ENCODE peak calls at places on chromosomes 3 and 15, in six cellular contexts. W, P, A, G, L and S are unnamed samples.

GRCh38 chr15:25673351-25673750 is 189.8 kb downstream of the ATP10A start:
- DNase-seq in P (no peak), G (no peak), A (no peak), W (no peak), L (no peak), S (no peak)

GRCh38 chr15:43187544-43188155 is 2.4 kb downstream of the CCNDBP1 start:
- DNase-seq in A (no peak), W (peak), P (peak), L (no peak), G (no peak), S (peak)

GRCh38 chr3:144361002-144361401 is 389.4 kb downstream of the DIPK2A start:
- DNase-seq in L (no peak), A (no peak), W (no peak), P (peak), G (no peak), S (no peak)

GRCh38 chr15:43769584-43770228 is 7.1 kb downstream of the ELL3 start:
- DNase-seq in P (peak), L (peak), W (peak), A (peak), G (no peak), S (peak)

GRCh38 chr15:98754283-98755022 is 106.1 kb downstream of the IGF1R start:
- DNase-seq in G (no peak), A (no peak), P (no peak), L (no peak), W (no peak), S (no peak)

GRCh38 chr3:94615275-94616065 is 552.6 kb downstream of the NSUN3 start:
- DNase-seq in W (no peak), P (no peak), A (no peak), G (no peak), L (no peak), S (no peak)

GRCh38 chr15:64580696-64581407 is 120.5 kb downstream of the ZNF609 start:
- DNase-seq in P (no peak), G (no peak), A (no peak), W (no peak), L (no peak), S (no peak)

GRCh38 chr3:62201438-62202035 is 171.8 kb downstream of the FEZF2 start:
- DNase-seq in L (no peak), P (peak), G (no peak), W (no peak), A (no peak), S (peak)

GRCh38 chr15:82647835-82648256 is 683 bp upstream of the CPEB1 start:
- DNase-seq in L (peak), P (peak), G (no peak), A (no peak), W (peak), S (no peak)

GRCh38 chr3:81024560-81024959 is 736.9 kb downstream of the GBE1 start:
- DNase-seq in L (no peak), W (no peak), P (no peak), G (no peak), A (no peak), S (no peak)

GRCh38 chr3:178512627-178513026 is 23.6 kb upstream of the KCNMB2 start:
- DNase-seq in W (no peak), G (no peak), P (no peak), L (no peak), A (no peak), S (no peak)

GRCh38 chr3:194871143-194871863 is 185.6 kb downstream of the FAM43A start:
- DNase-seq in G (peak), L (no peak), W (peak), P (peak), A (peak), S (peak)

GRCh38 chr3:11019116-11019515 is 26.6 kb downstream of the SLC6A1 start:
- DNase-seq in A (no peak), G (no peak), L (no peak), P (no peak), W (no peak), S (no peak)

GRCh38 chr3:50687916-50688315 is 13.2 kb downstream of the DOCK3 start:
- DNase-seq in A (no peak), L (no peak), W (no peak), P (no peak), G (no peak), S (no peak)

GRCh38 chr15:91032919-91033803 is 10.8 kb upstream of the VPS33B start:
- DNase-seq in W (peak), G (peak), L (peak), P (peak), A (peak), S (no peak)

GRCh38 chr15:71252036-71252898 is 137.0 kb downstream of the THSD4 start:
- DNase-seq in W (no peak), L (no peak), G (no peak), P (peak), A (no peak), S (no peak)

GRCh38 chr15:69926011-69926410 is 171.7 kb downstream of the TLE3 start:
- DNase-seq in W (no peak), L (no peak), G (no peak), P (peak), A (no peak), S (no peak)

GRCh38 chr3:142603340-142603730 is 7.1 kb downstream of the PLS1 start:
- DNase-seq in P (no peak), W (no peak), L (no peak), A (no peak), G (no peak), S (no peak)

GRCh38 chr3:72957303-72957702 is 39.3 kb upstream of the PPP4R2 start:
- DNase-seq in A (peak), L (no peak), W (no peak), G (no peak), P (no peak), S (no peak)

GRCh38 chr3:150905339-150905738 is at the start of gene MINDY4B:
- DNase-seq in A (no peak), P (no peak), W (no peak), G (no peak), L (no peak), S (no peak)

GRCh38 chr3:114370537-114371174 is 76.8 kb downstream of the TIGIT start:
- DNase-seq in P (peak), G (no peak), W (no peak), A (no peak), L (no peak), S (no peak)

GRCh38 chr15:80844011-80844732 is 65.0 kb downstream of the CEMIP start:
- DNase-seq in W (no peak), A (no peak), P (peak), L (no peak), G (no peak), S (no peak)